ENCODE peak calls at places on chromosomes 2 and 18, in nine cellular contexts. B is BE2C, K is cardiac muscle cell, X is ascending aorta, H is neural progenitor cell, T is GM23248, E is sigmoid colon, U is H9, Q is prostate gland. L is an unnamed sample.

GRCh38 chr2:71785550-71785951 is 332.2 kb downstream of the DYSF start:
- DNase-seq in B (no peak), T (no peak), K (no peak), U (peak; percentile 20), X (peak; percentile 62), H (no peak), Q (peak; percentile 4), E (no peak), L (no peak)

GRCh38 chr18:37019157-37019571 is 190.2 kb downstream of the KIAA1328 start:
- DNase-seq in E (no peak), Q (no peak), H (peak; percentile 42), T (peak; percentile 11), B (peak; percentile 7), K (peak; percentile 6), X (no peak), U (peak; percentile 41), L (peak; percentile 1)

GRCh38 chr2:147173186-147173575 is 671.6 kb upstream of the ACVR2A start:
- DNase-seq in E (no peak), U (no peak), H (no peak), K (no peak), B (no peak), X (no peak), Q (no peak), T (peak; percentile 87), L (peak; percentile 29)

GRCh38 chr2:146468578-146468977 is 1376.3 kb upstream of the ACVR2A start:
- DNase-seq in Q (no peak), H (no peak), B (no peak), X (no peak), U (no peak), E (no peak), T (no peak), K (no peak), L (no peak)

GRCh38 chr18:48952287-48953095 is 1.7 kb upstream of the SMAD7 start:
- DNase-seq in B (peak; percentile 62), Q (peak; percentile 70), T (peak; percentile 96), U (peak; percentile 84), X (peak; percentile 95), H (peak; percentile 94), K (peak; percentile 92), E (peak; percentile 91), L (no peak)

GRCh38 chr2:232455426-232456255 is at the start of gene ALPI:
- DNase-seq in U (no peak), H (no peak), K (no peak), B (no peak), T (no peak), X (peak; percentile 56), Q (no peak), E (peak; percentile 49), L (no peak)

GRCh38 chr18:49813071-49813320 is 337 bp downstream of the ACAA2 start:
- DNase-seq in H (peak; percentile 41), B (peak; percentile 25), U (no peak), T (peak; percentile 70), Q (no peak), E (peak; percentile 71), X (peak; percentile 71), K (peak; percentile 56), L (no peak)

GRCh38 chr2:190342601-190343000 is 788 bp upstream of the INPP1 start:
- DNase-seq in K (no peak), T (peak; percentile 32), U (no peak), H (no peak), E (no peak), X (no peak), B (no peak), Q (no peak), L (no peak)

GRCh38 chr2:131566371-131566770 is 38.7 kb downstream of the CCDC74A start:
- DNase-seq in X (no peak), U (no peak), T (no peak), B (no peak), H (no peak), Q (no peak), K (no peak), E (no peak), L (no peak)

GRCh38 chr2:9497017-9497416 is 22.7 kb downstream of the IAH1 start:
- DNase-seq in B (no peak), E (no peak), T (no peak), H (no peak), U (no peak), X (no peak), K (no peak), Q (peak; percentile 22), L (no peak)

GRCh38 chr2:236167297-236168109 is 683 bp downstream of the GBX2 start:
- DNase-seq in X (no peak), K (peak; percentile 68), E (no peak), H (peak; percentile 86), Q (no peak), T (peak; percentile 73), B (peak; percentile 49), U (no peak), L (no peak)

GRCh38 chr2:236166157-236166780 is 1.9 kb downstream of the GBX2 start:
- DNase-seq in H (peak; percentile 67), Q (no peak), B (no peak), U (peak; percentile 65), E (no peak), K (no peak), X (no peak), T (peak; percentile 49), L (no peak)

GRCh38 chr2:236168110-236169067 is at the start of gene GBX2:
- DNase-seq in B (peak; percentile 68), Q (no peak), T (peak; percentile 75), H (peak; percentile 95), U (peak; percentile 94), E (peak; percentile 21), K (peak; percentile 79), X (no peak), L (peak; percentile 25)

GRCh38 chr2:236165491-236166156 is 2.6 kb downstream of the GBX2 start:
- DNase-seq in T (no peak), Q (no peak), H (no peak), U (no peak), B (no peak), X (no peak), K (no peak), E (peak; percentile 2), L (no peak)

DNA sequence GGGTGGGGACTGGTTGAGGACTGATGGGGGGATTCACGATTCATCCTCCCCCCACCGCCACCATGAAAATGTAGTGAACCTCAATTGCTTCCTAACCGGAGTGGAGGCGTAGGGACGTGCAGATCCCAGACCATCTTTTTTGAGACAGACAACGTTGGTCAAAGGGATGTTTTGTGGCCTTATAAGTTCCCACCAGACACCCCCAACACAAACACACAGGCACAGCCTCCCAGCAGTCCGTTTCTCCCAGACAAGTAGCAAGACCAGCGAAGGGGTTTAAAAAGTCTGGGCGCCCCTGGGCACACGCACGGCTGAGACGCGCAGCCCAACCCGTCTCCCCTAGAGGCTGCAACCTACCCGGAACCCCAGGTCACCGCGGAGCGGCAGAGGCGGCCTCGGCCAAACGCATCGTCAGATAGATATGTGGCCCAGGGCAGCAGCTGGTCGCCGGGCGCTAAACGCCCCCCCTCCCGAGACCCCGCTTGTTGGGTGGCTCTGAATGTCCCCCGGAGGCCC is 1.3 kb downstream of the GBX2 start:
- DNase-seq in B (no peak), U (no peak), Q (no peak), E (no peak), X (no peak), T (no peak), H (peak; percentile 66), K (no peak), L (no peak)
- H3K27me3 ChIP-seq in B (peaks cover 98% of the 10 kb centered on the region), U (peaks cover 79% of the 10 kb centered on the region), Q (peaks cover 74% of the 10 kb centered on the region), E (peaks cover 100% of the 10 kb centered on the region), X (peaks cover 44% of the 10 kb centered on the region), T (peaks cover 99% of the 10 kb centered on the region), H (peaks cover 100% of the 10 kb centered on the region), K (peaks cover 100% of the 10 kb centered on the region), L (peaks cover 84% of the 10 kb centered on the region)

DNA sequence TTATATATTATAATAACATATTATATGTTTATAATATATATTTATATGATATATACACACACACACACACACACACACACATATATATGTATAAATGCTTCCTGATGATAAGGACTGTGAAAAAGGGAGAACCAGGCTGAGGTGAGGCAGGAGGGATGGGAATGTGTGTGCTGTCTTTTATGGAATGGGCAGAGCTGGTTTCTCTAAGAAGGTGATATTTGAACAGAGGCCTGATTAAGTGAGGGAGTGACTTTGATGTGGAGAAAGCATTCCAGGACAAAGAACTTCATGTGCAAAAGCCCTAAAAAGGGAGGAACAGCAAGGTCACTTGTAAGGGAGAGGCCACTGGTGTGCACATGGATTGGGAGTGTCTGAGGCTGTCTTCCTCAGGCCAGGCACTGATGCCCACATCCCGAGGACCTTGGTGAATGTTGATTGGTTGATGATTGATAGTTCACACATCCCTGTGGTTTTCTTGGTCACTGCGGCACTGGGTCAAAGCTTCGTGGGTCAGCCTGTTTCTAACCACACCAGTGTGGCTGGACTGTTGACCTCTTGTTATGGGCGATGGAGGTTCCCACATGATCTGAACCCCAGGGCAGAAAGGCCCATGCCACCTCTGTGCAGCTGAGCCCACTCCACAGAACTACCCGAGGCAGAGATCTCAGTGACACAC is 196.9 kb downstream of the MYCN start:
- DNase-seq in Q (no peak), H (no peak), T (no peak), K (no peak), B (peak; percentile 98), X (no peak), U (no peak), E (no peak), L (no peak)
- H3K27me3 ChIP-seq in Q (no peaks in the 10 kb centered on the region), H (no peaks in the 10 kb centered on the region), T (no peaks in the 10 kb centered on the region), K (no peaks in the 10 kb centered on the region), B (no peaks in the 10 kb centered on the region), X (no peaks in the 10 kb centered on the region), U (no peaks in the 10 kb centered on the region), E (no peaks in the 10 kb centered on the region), L (no peaks in the 10 kb centered on the region)

DNA sequence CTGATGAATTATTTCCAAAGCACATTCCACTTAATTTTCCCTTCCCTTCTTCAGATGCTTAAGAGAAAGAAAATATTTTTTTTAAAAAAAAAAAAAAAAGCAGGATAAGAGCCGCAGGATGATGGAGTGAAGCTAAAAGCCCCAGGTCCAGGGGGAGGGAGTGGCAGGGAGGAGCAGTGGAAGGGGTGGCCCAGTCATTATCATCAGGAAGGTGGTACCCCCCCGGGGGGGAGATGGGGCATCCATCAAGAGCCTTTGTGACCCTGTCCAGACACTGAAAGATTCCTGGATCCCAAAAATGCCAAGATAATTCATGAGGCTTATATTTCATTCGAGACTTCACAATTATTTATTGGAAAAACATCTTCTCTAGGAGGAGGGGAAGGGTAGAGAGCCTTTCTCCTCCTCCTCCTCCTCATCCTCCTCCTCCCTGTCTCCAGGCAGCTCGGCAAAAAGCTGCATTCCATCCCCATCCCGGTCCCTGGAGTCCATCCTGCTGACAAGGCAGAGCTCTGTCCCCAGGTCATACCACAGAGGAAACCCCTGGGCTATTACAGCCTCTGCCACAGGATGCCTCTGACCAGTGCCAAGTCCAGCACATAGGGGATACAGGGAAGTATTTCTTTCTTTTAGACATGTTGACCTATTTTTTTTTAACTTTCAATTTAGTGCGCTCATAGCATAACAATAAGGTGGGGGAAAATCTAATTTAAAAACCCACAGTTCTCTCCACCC is 125.3 kb downstream of the TWIST2 start:
- DNase-seq in B (no peak), U (no peak), T (peak; percentile 64), E (no peak), X (no peak), H (no peak), K (no peak), Q (no peak), L (no peak)
- H3K27me3 ChIP-seq in B (no peaks in the 10 kb centered on the region), U (no peaks in the 10 kb centered on the region), T (no peaks in the 10 kb centered on the region), E (no peaks in the 10 kb centered on the region), X (no peaks in the 10 kb centered on the region), H (no peaks in the 10 kb centered on the region), K (no peaks in the 10 kb centered on the region), Q (no peaks in the 10 kb centered on the region), L (no peaks in the 10 kb centered on the region)

DNA sequence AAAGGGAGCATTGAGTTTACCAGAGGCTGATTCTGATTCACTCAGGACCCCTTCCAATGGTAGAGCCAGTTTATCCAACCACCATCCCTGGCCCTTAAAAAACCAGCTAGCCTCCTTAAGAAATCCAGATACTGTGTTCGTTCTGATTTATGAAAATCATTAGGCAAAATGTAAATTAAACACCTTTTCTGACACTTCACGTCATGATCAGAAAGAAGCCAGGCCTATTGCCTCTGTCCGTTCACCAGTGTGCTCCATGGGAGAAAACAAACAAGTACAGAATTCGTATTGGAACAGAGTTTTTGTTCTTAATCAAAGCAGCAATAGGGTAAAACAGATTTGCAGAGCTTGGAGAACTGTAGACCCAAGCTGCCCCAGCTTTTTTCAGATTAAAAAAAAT is 31.1 kb upstream of the RAPH1 start:
- DNase-seq in K (no peak), H (no peak), T (no peak), B (no peak), Q (no peak), U (no peak), E (no peak), X (no peak), L (no peak)
- H3K27me3 ChIP-seq in K (no peaks in the 10 kb centered on the region), H (no peaks in the 10 kb centered on the region), T (no peaks in the 10 kb centered on the region), B (no peaks in the 10 kb centered on the region), Q (no peaks in the 10 kb centered on the region), U (no peaks in the 10 kb centered on the region), E (no peaks in the 10 kb centered on the region), X (no peaks in the 10 kb centered on the region), L (no peaks in the 10 kb centered on the region)